ENCODE peak calls at places on chromosomes 11 and 22, in six cellular contexts. O, V, S, C, W and D are unnamed samples.

GRCh38 chr11:44219830-44220778 is 89.8 kb downstream of the ALX4 start:
- DNase-seq in O (no peak), V (no peak), S (no peak), C (no peak), W (no peak), D (no peak)

GRCh38 chr22:24322522-24322921 is 51.9 kb downstream of the SPECC1L start:
- DNase-seq in O (no peak), V (no peak), S (no peak), C (peak), W (no peak), D (no peak)

GRCh38 chr22:28670153-28670552 is 9.5 kb downstream of the TTC28 start:
- DNase-seq in O (no peak), V (no peak), S (no peak), C (peak), W (no peak), D (no peak)

GRCh38 chr11:131837562-131837961 is 467.1 kb downstream of the NTM start:
- DNase-seq in O (no peak), V (no peak), S (no peak), C (no peak), W (no peak), D (no peak)

GRCh38 chr22:49756656-49757055 is 71.0 kb downstream of the BRD1 start:
- DNase-seq in O (peak), V (no peak), S (no peak), C (no peak), W (no peak), D (no peak)

GRCh38 chr11:78414321-78415051 is 3.1 kb downstream of the GAB2 start:
- DNase-seq in O (no peak), V (no peak), S (peak), C (no peak), W (no peak), D (peak)

GRCh38 chr22:42646569-42647525 is 2.3 kb downstream of the CYB5R3 start:
- DNase-seq in O (peak), V (peak), S (no peak), C (peak), W (no peak), D (peak)

GRCh38 chr22:39219071-39220050 is 25.4 kb downstream of the PDGFB start:
- DNase-seq in O (peak), V (no peak), S (no peak), C (no peak), W (peak), D (no peak)

GRCh38 chr22:29203456-29203855 is 2.2 kb upstream of the EMID1 start:
- DNase-seq in O (no peak), V (no peak), S (no peak), C (no peak), W (no peak), D (no peak)

GRCh38 chr11:10778217-10778970 is 27.3 kb downstream of the CTR9 start:
- DNase-seq in O (peak), V (no peak), S (peak), C (peak), W (peak), D (peak)

GRCh38 chr11:44304091-44305084 is 5.6 kb downstream of the ALX4 start:
- DNase-seq in O (no peak), V (no peak), S (no peak), C (no peak), W (no peak), D (no peak)

GRCh38 chr11:125553357-125553756 is 15.9 kb upstream of the EI24 start:
- DNase-seq in O (no peak), V (no peak), S (no peak), C (no peak), W (no peak), D (no peak)

GRCh38 chr22:47567741-47568140 is 805.3 kb downstream of the TBC1D22A start:
- DNase-seq in O (peak), V (no peak), S (no peak), C (no peak), W (no peak), D (no peak)

GRCh38 chr11:103637250-103637649 is 399.2 kb upstream of the DDI1 start:
- DNase-seq in O (no peak), V (no peak), S (peak), C (peak), W (no peak), D (peak)

GRCh38 chr22:33476716-33477115 is 418.5 kb upstream of the SYN3 start:
- DNase-seq in O (no peak), V (no peak), S (no peak), C (peak), W (no peak), D (no peak)

GRCh38 chr22:27206747-27207133 is 549.4 kb downstream of the MIAT start:
- DNase-seq in O (no peak), V (no peak), S (no peak), C (no peak), W (no peak), D (no peak)

GRCh38 chr11:47417712-47418111 is 8.5 kb downstream of the PSMC3 start:
- DNase-seq in O (no peak), V (no peak), S (no peak), C (no peak), W (no peak), D (no peak)

GRCh38 chr22:17237031-17237668 is 17.9 kb upstream of the ADA2 start:
- DNase-seq in O (no peak), V (no peak), S (no peak), C (no peak), W (no peak), D (no peak)

GRCh38 chr11:93054279-93054678 is 84.8 kb downstream of the MTNR1B start:
- DNase-seq in O (no peak), V (no peak), S (peak), C (no peak), W (no peak), D (no peak)

GRCh38 chr11:26761382-26761781 is 39.5 kb upstream of the SLC5A12 start:
- DNase-seq in O (no peak), V (no peak), S (no peak), C (no peak), W (no peak), D (no peak)

GRCh38 chr11:794013-794765 is 3.9 kb downstream of the SLC25A22 start:
- DNase-seq in O (no peak), V (no peak), S (no peak), C (no peak), W (no peak), D (no peak)

GRCh38 chr11:10539339-10539738 is 1.6 kb downstream of the RNF141 start:
- DNase-seq in O (no peak), V (no peak), S (no peak), C (no peak), W (no peak), D (no peak)

GRCh38 chr22:19619144-19620009 is 94.9 kb upstream of the SEPTIN5 start:
- DNase-seq in O (no peak), V (no peak), S (no peak), C (no peak), W (no peak), D (no peak)

GRCh38 chr22:39115976-39116621 is 19.1 kb downstream of the APOBEC3H start:
- DNase-seq in O (no peak), V (no peak), S (no peak), C (no peak), W (no peak), D (no peak)

GRCh38 chr11:117834068-117834810 is 9.7 kb upstream of the FXYD2 start:
- DNase-seq in O (peak), V (no peak), S (no peak), C (no peak), W (peak), D (no peak)

GRCh38 chr11:12238420-12238819 is 128.0 kb downstream of the MICAL2 start:
- DNase-seq in O (no peak), V (no peak), S (no peak), C (peak), W (no peak), D (peak)

GRCh38 chr11:70871881-70872280 is 380.5 kb downstream of the SHANK2 start:
- DNase-seq in O (no peak), V (no peak), S (no peak), C (no peak), W (no peak), D (no peak)

GRCh38 chr11:111378185-111378772 is 796 bp downstream of the POU2AF1 start:
- DNase-seq in O (no peak), V (no peak), S (no peak), C (no peak), W (no peak), D (no peak)
- H3K4me3 ChIP-seq in O (no peak), V (no peak), S (no peak), C (no peak), W (no peak), D (no peak)

GRCh38 chr11:45666648-45667642 is 1.5 kb upstream of the CHST1 start:
- DNase-seq in O (no peak), V (no peak), S (no peak), C (no peak), W (no peak), D (no peak)

GRCh38 chr11:45664376-45665205 is 831 bp downstream of the CHST1 start:
- DNase-seq in O (no peak), V (peak), S (no peak), C (no peak), W (no peak), D (no peak)

GRCh38 chr11:45667929-45668680 is 2.7 kb upstream of the CHST1 start:
- DNase-seq in O (no peak), V (no peak), S (no peak), C (no peak), W (no peak), D (no peak)

GRCh38 chr11:45665206-45665932 is at the start of gene CHST1:
- DNase-seq in O (no peak), V (peak), S (peak), C (no peak), W (peak), D (peak)

GRCh38 chr11:45665933-45666647 is 668 bp upstream of the CHST1 start:
- DNase-seq in O (no peak), V (no peak), S (no peak), C (no peak), W (peak), D (no peak)
- H3K4me3 ChIP-seq in O (no peak), V (peak), S (no peak), C (no peak), W (peak), D (peak)

DNA sequence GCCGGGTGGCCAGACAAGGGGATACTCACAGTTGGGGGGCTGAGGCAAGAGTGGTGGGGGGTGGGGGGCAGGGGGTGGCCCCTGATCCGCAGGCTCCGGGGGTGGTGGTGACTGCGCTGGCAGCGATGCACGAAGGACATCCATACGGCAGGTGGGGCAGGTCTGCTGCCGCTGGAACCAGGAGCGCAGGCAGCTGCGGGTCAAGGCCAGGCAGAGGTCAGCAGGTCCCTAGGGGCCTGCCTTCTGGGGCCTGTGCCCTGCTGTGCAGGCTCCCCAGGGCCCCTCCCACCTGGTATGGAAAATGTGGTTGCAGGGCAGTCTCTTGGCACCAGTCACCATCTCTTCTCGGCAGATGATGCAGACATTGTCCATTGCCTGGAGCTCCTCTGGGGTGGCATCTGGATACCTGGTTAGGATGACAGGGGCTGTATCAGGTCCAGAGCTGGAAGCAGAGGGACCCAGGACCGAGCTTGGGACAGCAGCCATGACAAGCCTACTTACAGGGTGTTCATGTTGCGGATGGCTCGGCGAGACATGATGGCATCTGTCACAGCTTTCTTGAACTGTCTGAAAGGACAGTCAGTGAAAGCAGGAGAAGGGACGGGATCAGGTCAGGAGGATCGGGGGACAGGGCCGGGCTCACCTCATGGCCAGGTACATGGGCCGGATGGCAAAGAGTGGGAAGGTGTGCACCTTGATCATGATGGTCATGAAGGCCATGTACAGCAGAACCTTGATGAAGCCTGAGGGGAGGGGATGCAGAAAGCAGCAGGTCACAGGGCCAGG is 3.5 kb downstream of the SYVN1 start:
- DNase-seq in O (no peak), V (no peak), S (no peak), C (no peak), W (no peak), D (no peak)
- H3K4me3 ChIP-seq in O (no peak), V (no peak), S (no peak), C (no peak), W (no peak), D (no peak)

DNA sequence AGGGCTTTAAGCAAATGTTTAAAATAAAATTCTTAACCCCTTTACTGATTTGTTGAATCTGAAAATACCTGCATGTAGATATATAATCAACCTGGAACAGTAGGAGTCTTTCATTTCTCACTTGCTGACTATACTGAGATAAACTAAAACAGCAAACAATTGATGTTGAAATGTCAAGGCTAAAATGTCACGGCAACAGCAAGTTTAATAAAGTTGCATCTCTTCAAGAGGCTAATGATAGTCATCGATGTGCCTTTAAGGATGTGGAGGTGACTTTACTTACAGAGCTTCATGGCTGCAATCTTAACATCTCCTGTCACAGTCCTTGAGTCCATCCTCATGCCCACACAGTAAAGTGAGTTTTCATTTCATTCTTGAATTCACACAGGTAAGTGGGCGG is 3.6 kb upstream of the PRRG4 start:
- DNase-seq in O (no peak), V (no peak), S (no peak), C (no peak), W (no peak), D (no peak)
- H3K4me3 ChIP-seq in O (no peak), V (no peak), S (no peak), C (no peak), W (no peak), D (no peak)

DNA sequence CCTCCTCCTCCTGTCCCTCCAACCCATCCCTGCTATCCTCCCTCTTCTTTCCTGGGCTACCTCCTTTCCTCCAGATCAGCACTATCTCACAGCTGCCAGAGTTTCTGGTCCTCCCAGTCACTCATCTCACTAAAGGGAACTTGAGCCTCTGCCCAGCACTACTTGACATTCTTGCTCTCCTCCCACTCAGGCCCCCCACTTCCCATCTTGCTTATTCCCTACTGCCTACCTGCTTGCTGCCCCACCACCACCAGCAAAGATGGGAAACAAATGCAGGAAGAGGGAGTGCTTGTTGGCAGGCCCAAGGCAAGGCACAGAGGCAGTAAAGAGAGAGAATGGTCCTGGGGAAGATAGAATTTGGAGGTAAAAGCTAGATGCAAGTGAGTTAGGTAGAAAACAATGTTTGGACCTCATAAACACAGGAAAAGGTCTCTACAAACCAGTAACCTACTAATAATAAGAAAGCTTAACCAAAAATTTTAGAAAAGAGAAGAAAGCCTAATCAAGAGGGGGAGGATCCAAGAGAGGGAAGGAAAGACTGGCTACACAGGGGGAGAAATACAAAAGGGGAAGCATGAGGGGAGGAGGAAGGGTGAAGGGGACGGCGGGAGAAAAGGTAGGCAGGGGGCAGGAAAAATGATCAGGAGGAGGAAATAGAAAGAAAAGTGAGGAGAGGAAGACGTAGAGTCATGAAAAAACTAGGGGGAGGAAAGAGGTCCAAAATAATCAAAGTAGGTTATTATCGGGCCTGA is 63.6 kb downstream of the PAK1 start:
- DNase-seq in O (no peak), V (no peak), S (no peak), C (no peak), W (no peak), D (no peak)
- H3K4me3 ChIP-seq in O (no peak), V (no peak), S (peak), C (no peak), W (no peak), D (no peak)

DNA sequence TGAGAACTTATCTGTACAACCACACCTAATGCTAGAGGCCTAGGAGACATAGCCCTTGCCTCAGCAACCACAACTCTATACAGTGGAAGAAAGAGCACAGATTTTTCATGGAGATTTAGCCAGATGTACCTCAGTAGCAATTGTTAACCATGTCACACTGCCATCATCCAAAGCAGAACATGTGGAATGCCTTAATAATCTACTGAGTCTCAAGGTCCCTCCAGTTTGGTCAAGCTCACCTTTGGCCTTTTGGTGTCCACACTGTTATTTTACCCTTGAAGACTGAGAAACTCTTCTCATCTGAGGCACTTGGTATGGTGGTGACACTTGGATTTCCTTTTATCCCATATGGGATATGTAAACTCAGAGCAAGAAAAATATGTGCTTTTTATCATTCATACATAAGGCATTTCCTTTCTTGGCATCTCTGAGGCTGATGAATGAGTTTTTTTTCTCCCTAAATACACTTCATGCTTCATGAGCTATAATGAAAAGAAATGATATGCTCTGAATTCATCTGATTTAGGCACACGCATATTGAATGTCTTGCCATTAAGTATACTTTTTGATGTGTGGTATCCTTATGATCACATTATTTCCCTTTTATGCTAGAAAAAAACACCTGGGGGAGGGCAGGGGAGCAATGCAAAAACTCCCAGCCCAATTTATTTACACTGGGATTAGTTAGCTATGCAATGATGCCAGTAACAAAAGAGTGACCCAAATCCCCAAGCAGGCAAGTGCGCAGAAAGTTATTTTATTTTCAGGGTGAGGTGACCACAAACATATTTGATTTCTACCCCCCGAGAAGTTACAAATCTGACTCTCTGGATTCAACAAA is 63.3 kb upstream of the ME3 start:
- DNase-seq in O (no peak), V (no peak), S (peak), C (peak), W (no peak), D (peak)
- H3K4me3 ChIP-seq in O (no peak), V (no peak), S (no peak), C (no peak), W (no peak), D (no peak)

GRCh38 chr11:34056672-34057071 is 5.1 kb downstream of the CAPRIN1 start:
- DNase-seq in O (no peak), V (no peak), S (no peak), C (no peak), W (no peak), D (no peak)
- H3K4me3 ChIP-seq in O (no peak), V (peak), S (no peak), C (no peak), W (no peak), D (no peak)

GRCh38 chr11:2930705-2931415 is 1.6 kb upstream of the PHLDA2 start:
- DNase-seq in O (no peak), V (peak), S (peak), C (no peak), W (peak), D (peak)
- H3K4me3 ChIP-seq in O (no peak), V (no peak), S (peak), C (peak), W (peak), D (peak)

GRCh38 chr22:43955040-43955882 is at the start of gene SAMM50:
- DNase-seq in O (peak), V (peak), S (peak), C (peak), W (peak), D (peak)

GRCh38 chr22:43955883-43956286 is 643 bp downstream of the SAMM50 start:
- DNase-seq in O (no peak), V (no peak), S (peak), C (peak), W (no peak), D (peak)

GRCh38 chr22:43956383-43956782 is 1.1 kb downstream of the SAMM50 start:
- DNase-seq in O (no peak), V (no peak), S (no peak), C (no peak), W (no peak), D (peak)

GRCh38 chr22:43957871-43958270 is 2.6 kb downstream of the SAMM50 start:
- DNase-seq in O (no peak), V (no peak), S (no peak), C (no peak), W (no peak), D (peak)

DNA sequence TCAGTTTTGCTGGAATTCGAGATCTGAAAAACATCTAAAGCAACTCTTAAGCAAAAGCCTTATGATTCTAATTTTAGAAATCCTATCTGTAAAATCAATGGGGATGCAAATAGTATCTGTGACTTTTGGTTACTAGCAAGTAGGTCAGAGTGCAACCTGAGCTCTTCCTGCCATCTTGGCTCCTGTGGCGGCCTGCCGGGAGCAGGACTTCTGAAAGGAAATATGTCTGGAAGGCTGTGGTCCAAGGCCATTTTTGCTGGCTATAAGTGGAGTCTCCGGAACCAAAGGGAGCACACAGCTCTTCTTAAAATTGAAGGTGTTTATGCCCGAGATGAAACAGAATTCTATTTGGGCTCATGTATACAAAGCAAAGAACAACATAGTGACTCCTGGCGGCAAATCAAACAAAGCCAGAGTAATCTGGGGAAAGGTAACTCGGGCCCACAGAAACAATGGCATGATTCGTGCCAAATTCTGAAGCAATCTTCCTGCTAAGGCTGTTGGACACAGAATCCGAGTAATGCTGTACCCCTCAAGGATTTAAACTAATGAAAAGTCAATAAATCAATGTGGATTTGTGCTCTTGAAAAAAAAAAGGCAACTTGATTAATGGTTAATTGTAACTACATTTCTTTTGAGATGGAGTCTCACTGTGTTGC is 1.7 kb downstream of the SAMM50 start:
- DNase-seq in O (no peak), V (no peak), S (no peak), C (no peak), W (no peak), D (peak)
- H3K4me3 ChIP-seq in O (no peak), V (peak), S (no peak), C (no peak), W (no peak), D (peak)